ENCODE peak calls at places on chromosomes 5 and 9, in four cellular contexts. One of them, this sample, is unnamed.

GRCh38 chr5:94623877-94624276 is 5.4 kb downstream of the SLF1 start:
- DNase-seq in pancreas: no peak
- DNase-seq in IMR-90: no peak
- DNase-seq in left ventricle myocardium inferior: no peak
- DNase-seq in this sample: no peak

GRCh38 chr9:131525643-131526565 is 5.2 kb downstream of the UCK1 start:
- DNase-seq in pancreas: no peak
- DNase-seq in IMR-90: no peak
- DNase-seq in left ventricle myocardium inferior: no peak
- DNase-seq in this sample: no peak

GRCh38 chr9:36843964-36844363 is 190.1 kb downstream of the PAX5 start:
- DNase-seq in pancreas: no peak
- DNase-seq in IMR-90: no peak
- DNase-seq in left ventricle myocardium inferior: no peak
- DNase-seq in this sample: no peak

GRCh38 chr5:141742144-141742543 is 60.1 kb upstream of the ARAP3 start:
- DNase-seq in pancreas: no peak
- DNase-seq in IMR-90: no peak
- DNase-seq in left ventricle myocardium inferior: no peak
- DNase-seq in this sample: no peak

GRCh38 chr9:136808075-136808780 is 480 bp downstream of the RABL6 start:
- DNase-seq in pancreas: peak
- DNase-seq in IMR-90: no peak
- DNase-seq in left ventricle myocardium inferior: peak
- DNase-seq in this sample: no peak

GRCh38 chr5:141692919-141693848 is 11.2 kb upstream of the ARAP3 start:
- DNase-seq in pancreas: no peak
- DNase-seq in IMR-90: peak
- DNase-seq in left ventricle myocardium inferior: no peak
- DNase-seq in this sample: peak

GRCh38 chr5:119340597-119341218 is 15.1 kb upstream of the TNFAIP8 start:
- DNase-seq in pancreas: no peak
- DNase-seq in IMR-90: no peak
- DNase-seq in left ventricle myocardium inferior: no peak
- DNase-seq in this sample: no peak

GRCh38 chr5:159163027-159163699 is 46.2 kb downstream of the RNF145 start:
- DNase-seq in pancreas: no peak
- DNase-seq in IMR-90: peak
- DNase-seq in left ventricle myocardium inferior: no peak
- DNase-seq in this sample: peak

GRCh38 chr5:179906795-179907569 is 715 bp downstream of the TBC1D9B start:
- DNase-seq in pancreas: peak
- DNase-seq in IMR-90: peak
- DNase-seq in left ventricle myocardium inferior: no peak
- DNase-seq in this sample: peak

GRCh38 chr5:2200261-2200965 is 317.7 kb upstream of the IRX4 start:
- DNase-seq in pancreas: no peak
- DNase-seq in IMR-90: no peak
- DNase-seq in left ventricle myocardium inferior: no peak
- DNase-seq in this sample: no peak

GRCh38 chr9:6996061-6996854 is 238.5 kb downstream of the KDM4C start:
- DNase-seq in pancreas: no peak
- DNase-seq in IMR-90: no peak
- DNase-seq in left ventricle myocardium inferior: no peak
- DNase-seq in this sample: peak

GRCh38 chr5:74063346-74063745 is 437.4 kb downstream of the ARHGEF28 start:
- DNase-seq in pancreas: no peak
- DNase-seq in IMR-90: no peak
- DNase-seq in left ventricle myocardium inferior: no peak
- DNase-seq in this sample: no peak

GRCh38 chr5:81601912-81602311 is 149.0 kb downstream of the SSBP2 start:
- DNase-seq in pancreas: no peak
- DNase-seq in IMR-90: peak
- DNase-seq in left ventricle myocardium inferior: no peak
- DNase-seq in this sample: peak

GRCh38 chr5:148653271-148653839 is 972 bp downstream of the HTR4 start:
- DNase-seq in pancreas: no peak
- DNase-seq in IMR-90: no peak
- DNase-seq in left ventricle myocardium inferior: no peak
- DNase-seq in this sample: no peak

GRCh38 chr5:158382473-158382872 is 523.5 kb upstream of the CLINT1 start:
- DNase-seq in pancreas: no peak
- DNase-seq in IMR-90: peak
- DNase-seq in left ventricle myocardium inferior: peak
- DNase-seq in this sample: peak

GRCh38 chr5:149796836-149797235 is 66.7 kb downstream of the PPARGC1B start:
- DNase-seq in pancreas: no peak
- DNase-seq in IMR-90: no peak
- DNase-seq in left ventricle myocardium inferior: no peak
- DNase-seq in this sample: no peak

GRCh38 chr5:39424751-39425524 is at the start of gene DAB2:
- DNase-seq in pancreas: peak
- DNase-seq in IMR-90: peak
- DNase-seq in left ventricle myocardium inferior: peak
- DNase-seq in this sample: peak

GRCh38 chr5:119302449-119302848 is 53.4 kb upstream of the TNFAIP8 start:
- DNase-seq in pancreas: no peak
- DNase-seq in IMR-90: no peak
- DNase-seq in left ventricle myocardium inferior: no peak
- DNase-seq in this sample: no peak

GRCh38 chr9:134544388-134545212 is 97.0 kb upstream of the COL5A1 start:
- DNase-seq in pancreas: no peak
- DNase-seq in IMR-90: peak
- DNase-seq in left ventricle myocardium inferior: peak
- DNase-seq in this sample: peak

GRCh38 chr5:173010021-173010420 is 26.4 kb downstream of the ATP6V0E1 start:
- DNase-seq in pancreas: no peak
- DNase-seq in IMR-90: peak
- DNase-seq in left ventricle myocardium inferior: no peak
- DNase-seq in this sample: no peak

GRCh38 chr5:161530700-161531099 is 15.8 kb downstream of the GABRB2 start:
- DNase-seq in pancreas: no peak
- DNase-seq in IMR-90: no peak
- DNase-seq in left ventricle myocardium inferior: no peak
- DNase-seq in this sample: no peak

GRCh38 chr5:161535762-161536161 is 10.8 kb downstream of the GABRB2 start:
- DNase-seq in pancreas: no peak
- DNase-seq in IMR-90: no peak
- DNase-seq in left ventricle myocardium inferior: no peak
- DNase-seq in this sample: no peak
- TF ChIP-seq CTCF in pancreas: no peak
- TF ChIP-seq CTCF in IMR-90: no peak
- TF ChIP-seq CTCF in left ventricle myocardium inferior: no peak
- TF ChIP-seq CTCF in this sample: no peak

GRCh38 chr9:95055337-95055850 is 262.1 kb downstream of the FANCC start:
- DNase-seq in pancreas: no peak
- DNase-seq in IMR-90: no peak
- DNase-seq in left ventricle myocardium inferior: no peak
- DNase-seq in this sample: peak
- H3K4me3 ChIP-seq in pancreas: peak
- H3K4me3 ChIP-seq in IMR-90: peak
- H3K4me3 ChIP-seq in left ventricle myocardium inferior: peak
- H3K4me3 ChIP-seq in this sample: no peak

DNA sequence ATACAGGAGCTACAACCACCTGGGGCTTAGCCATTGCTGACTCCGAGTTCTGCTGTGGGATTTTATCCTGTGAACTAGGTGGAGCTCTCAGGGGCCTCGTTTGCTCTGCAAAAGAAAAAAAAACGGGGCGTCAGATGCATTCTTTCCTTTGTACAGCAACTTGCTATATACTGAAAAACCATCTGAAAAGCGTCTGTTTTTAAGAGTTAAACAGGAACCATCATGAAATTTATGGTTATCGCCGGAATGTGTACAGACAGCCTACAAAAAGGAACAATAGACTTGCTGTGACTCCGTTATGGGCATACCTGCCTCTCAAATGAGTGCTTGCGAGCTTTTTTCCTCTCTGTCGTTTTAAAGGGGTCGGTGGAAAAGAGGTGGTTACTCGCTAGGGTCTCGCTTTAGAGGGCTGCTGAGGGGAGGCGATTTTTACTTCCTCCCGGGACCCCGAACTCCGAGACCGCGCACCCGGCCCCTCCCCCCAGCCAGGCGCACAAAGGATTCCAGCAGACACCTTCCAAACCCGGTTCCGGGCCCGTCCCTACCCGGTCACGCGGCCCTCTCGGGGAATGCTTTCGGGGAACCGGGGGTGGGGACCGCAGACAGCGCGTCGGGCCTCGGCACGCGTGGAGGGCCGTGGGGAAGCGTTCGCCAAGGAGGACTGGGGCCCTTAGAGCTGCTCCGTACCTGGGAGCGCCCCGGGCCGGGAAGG is 826 bp downstream of the PAIP1 start:
- DNase-seq in pancreas: peak
- DNase-seq in IMR-90: peak
- DNase-seq in left ventricle myocardium inferior: peak
- DNase-seq in this sample: peak
- TF ChIP-seq CTCF in pancreas: no peak
- TF ChIP-seq CTCF in IMR-90: no peak
- TF ChIP-seq CTCF in left ventricle myocardium inferior: no peak
- TF ChIP-seq CTCF in this sample: no peak

GRCh38 chr9:97575673-97576048 is 57.5 kb downstream of the TSTD2 start:
- DNase-seq in pancreas: no peak
- DNase-seq in IMR-90: no peak
- DNase-seq in left ventricle myocardium inferior: no peak
- DNase-seq in this sample: no peak
- H3K4me3 ChIP-seq in pancreas: no peak
- H3K4me3 ChIP-seq in IMR-90: no peak
- H3K4me3 ChIP-seq in left ventricle myocardium inferior: peak
- H3K4me3 ChIP-seq in this sample: no peak